ENCODE peak calls at places on chromosomes 5 and 9, in ten cellular contexts. J, N, Q, E, H, V, O, B, G and F are unnamed samples.

GRCh38 chr9:134356496-134357470 is 30.5 kb downstream of the RXRA start:
- DNase-seq in J (no peak), N (no peak), Q (no peak), E (peak), H (no peak), V (no peak), O (no peak), B (peak), G (no peak), F (no peak)

GRCh38 chr9:78462616-78463015 is 165.7 kb downstream of the PSAT1 start:
- DNase-seq in J (no peak), N (no peak), Q (no peak), E (no peak), H (no peak), V (no peak), O (no peak), B (no peak), G (no peak), F (no peak)

GRCh38 chr5:151480859-151481258 is 33.5 kb downstream of the SLC36A1 start:
- DNase-seq in J (peak), N (no peak), Q (no peak), E (no peak), H (no peak), V (no peak), O (peak), B (no peak), G (no peak), F (peak)

GRCh38 chr9:135865531-135865930 is 41.8 kb downstream of the CAMSAP1 start:
- DNase-seq in J (no peak), N (no peak), Q (no peak), E (no peak), H (no peak), V (no peak), O (peak), B (no peak), G (no peak), F (no peak)

GRCh38 chr9:69667306-69667705 is 4.9 kb downstream of the APBA1 start:
- DNase-seq in J (no peak), N (no peak), Q (no peak), E (no peak), H (no peak), V (no peak), O (no peak), B (no peak), G (no peak), F (no peak)

GRCh38 chr5:180787025-180787424 is 15.6 kb downstream of the MGAT1 start:
- DNase-seq in J (peak), N (no peak), Q (no peak), E (no peak), H (no peak), V (no peak), O (no peak), B (no peak), G (no peak), F (no peak)

GRCh38 chr9:124386201-124386600 is 29.0 kb downstream of the PSMB7 start:
- DNase-seq in J (no peak), N (no peak), Q (no peak), E (no peak), H (no peak), V (no peak), O (no peak), B (no peak), G (no peak), F (no peak)

GRCh38 chr9:106307670-106308069 is 555.3 kb upstream of the ZNF462 start:
- DNase-seq in J (no peak), N (no peak), Q (no peak), E (no peak), H (no peak), V (no peak), O (no peak), B (peak), G (no peak), F (no peak)

GRCh38 chr5:33824516-33825195 is 67.1 kb downstream of the ADAMTS12 start:
- DNase-seq in J (no peak), N (no peak), Q (no peak), E (no peak), H (no peak), V (peak), O (peak), B (peak), G (no peak), F (peak)

GRCh38 chr5:154199263-154199662 is 8.7 kb downstream of the GALNT10 start:
- DNase-seq in J (no peak), N (no peak), Q (no peak), E (no peak), H (no peak), V (no peak), O (no peak), B (peak), G (no peak), F (peak)

GRCh38 chr5:76849767-76850291 is at the start of gene S100Z:
- DNase-seq in J (no peak), N (peak), Q (no peak), E (no peak), H (no peak), V (no peak), O (no peak), B (peak), G (no peak), F (no peak)

GRCh38 chr9:117184173-117184572 is 230.7 kb downstream of the ASTN2 start:
- DNase-seq in J (no peak), N (no peak), Q (no peak), E (no peak), H (no peak), V (no peak), O (no peak), B (peak), G (no peak), F (no peak)

GRCh38 chr5:79420248-79420647 is 93.7 kb downstream of the HOMER1 start:
- DNase-seq in J (no peak), N (no peak), Q (no peak), E (no peak), H (no peak), V (no peak), O (no peak), B (no peak), G (no peak), F (no peak)

GRCh38 chr9:115855458-115856133 is 298.0 kb upstream of the PAPPA start:
- DNase-seq in J (no peak), N (no peak), Q (no peak), E (no peak), H (no peak), V (no peak), O (no peak), B (no peak), G (no peak), F (no peak)

GRCh38 chr5:10546186-10546585 is 17.7 kb upstream of the ANKRD33B start:
- DNase-seq in J (no peak), N (no peak), Q (no peak), E (no peak), H (no peak), V (no peak), O (no peak), B (no peak), G (no peak), F (no peak)

GRCh38 chr5:157510682-157511081 is 50.7 kb downstream of the NIPAL4 start:
- DNase-seq in J (no peak), N (no peak), Q (no peak), E (no peak), H (no peak), V (no peak), O (no peak), B (no peak), G (no peak), F (no peak)

GRCh38 chr9:135904121-135904520 is 3.2 kb downstream of the CAMSAP1 start:
- DNase-seq in J (no peak), N (no peak), Q (no peak), E (no peak), H (no peak), V (no peak), O (no peak), B (no peak), G (no peak), F (no peak)